ENCODE peak calls at places on chromosomes 11 and 22, in eight cellular contexts. V is NCI-H2081; L is fibroblast of mammary gland; B is lower leg skin; M is T-helper 22 cell; I is sciatic nerve; C is lower lobe of right lung; K is CD4-positive, alpha-beta T cell. X is an unnamed sample.

GRCh38 chr11:36073411-36074203 is 129.7 kb downstream of the LDLRAD3 start:
- DNase-seq in V (no peak), L (peak), B (no peak), M (no peak), I (no peak), C (no peak), K (no peak), X (no peak)

GRCh38 chr22:24553597-24554315 is 1.2 kb downstream of the GUCD1 start:
- DNase-seq in V (no peak), L (no peak), B (no peak), M (no peak), I (no peak), C (no peak), K (no peak), X (no peak)

GRCh38 chr22:47175761-47176359 is 413.4 kb downstream of the TBC1D22A start:
- DNase-seq in V (no peak), L (no peak), B (peak), M (no peak), I (peak), C (peak), K (no peak), X (peak)

GRCh38 chr11:122853971-122854446 is 15.7 kb downstream of the CRTAM start:
- DNase-seq in V (peak), L (peak), B (no peak), M (no peak), I (no peak), C (no peak), K (peak), X (no peak)

GRCh38 chr11:81963018-81963417 is 770.6 kb downstream of the FAM181B start:
- DNase-seq in V (no peak), L (peak), B (no peak), M (no peak), I (no peak), C (no peak), K (no peak), X (no peak)

GRCh38 chr11:62105611-62106245 is 18.1 kb upstream of the INCENP start:
- DNase-seq in V (no peak), L (no peak), B (no peak), M (no peak), I (no peak), C (no peak), K (no peak), X (no peak)

GRCh38 chr11:64861227-64861970 is 16.9 kb upstream of the CDC42BPG start:
- DNase-seq in V (no peak), L (no peak), B (no peak), M (no peak), I (no peak), C (no peak), K (no peak), X (no peak)

GRCh38 chr11:65576867-65577755 is 1.3 kb downstream of the EHBP1L1 start:
- DNase-seq in V (no peak), L (peak), B (peak), M (no peak), I (peak), C (peak), K (no peak), X (peak)

GRCh38 chr11:110345756-110346155 is 49.3 kb upstream of the RDX start:
- DNase-seq in V (no peak), L (no peak), B (no peak), M (no peak), I (no peak), C (no peak), K (no peak), X (no peak)

GRCh38 chr22:37647317-37647716 is 7.8 kb downstream of the SH3BP1 start:
- DNase-seq in V (no peak), L (no peak), B (no peak), M (no peak), I (no peak), C (no peak), K (no peak), X (no peak)

X was measured in upper lobe of right lung.